ENCODE peak calls at places on chromosomes 5 and 9, in eight cellular contexts. R, W, M, K, U, L, S and J are unnamed samples.

GRCh38 chr5:181133610-181134231 is 2.8 kb upstream of the OR2V1 start:
- DNase-seq in R (peak), W (peak), M (peak), K (no peak), U (peak), L (no peak), S (no peak), J (peak)

GRCh38 chr9:34334337-34334824 is 5.0 kb downstream of the NUDT2 start:
- DNase-seq in R (no peak), W (no peak), M (no peak), K (no peak), U (no peak), L (no peak), S (peak), J (no peak)

GRCh38 chr9:122900791-122901190 is 4.4 kb downstream of the RC3H2 start:
- DNase-seq in R (no peak), W (peak), M (no peak), K (peak), U (no peak), L (no peak), S (no peak), J (peak)

GRCh38 chr9:14441976-14442651 is 128.2 kb upstream of the NFIB start:
- DNase-seq in R (no peak), W (peak), M (no peak), K (no peak), U (no peak), L (no peak), S (peak), J (no peak)

GRCh38 chr5:147821791-147822190 is 9.7 kb downstream of the SPINK1 start:
- DNase-seq in R (no peak), W (no peak), M (no peak), K (no peak), U (no peak), L (no peak), S (no peak), J (no peak)

GRCh38 chr5:40317023-40317422 is 362.7 kb upstream of the PTGER4 start:
- DNase-seq in R (no peak), W (no peak), M (no peak), K (no peak), U (no peak), L (no peak), S (no peak), J (peak)

GRCh38 chr9:93307468-93308157 is 123.7 kb downstream of the WNK2 start:
- DNase-seq in R (no peak), W (no peak), M (no peak), K (no peak), U (peak), L (no peak), S (no peak), J (no peak)

GRCh38 chr5:54088081-54088480 is 222.3 kb downstream of the ARL15 start:
- DNase-seq in R (no peak), W (no peak), M (no peak), K (no peak), U (no peak), L (no peak), S (no peak), J (no peak)

GRCh38 chr5:131609774-131610173 is 25.3 kb downstream of the RAPGEF6 start:
- DNase-seq in R (no peak), W (no peak), M (no peak), K (no peak), U (no peak), L (no peak), S (no peak), J (no peak)

GRCh38 chr5:170907758-170908157 is 45.9 kb downstream of the RANBP17 start:
- DNase-seq in R (peak), W (peak), M (peak), K (no peak), U (no peak), L (no peak), S (no peak), J (peak)

GRCh38 chr9:20693068-20693467 is 9.0 kb downstream of the FOCAD start:
- DNase-seq in R (no peak), W (peak), M (no peak), K (no peak), U (no peak), L (no peak), S (no peak), J (no peak)

GRCh38 chr9:129496187-129497063 is 124.5 kb downstream of the C9orf50 start:
- DNase-seq in R (peak), W (peak), M (peak), K (peak), U (peak), L (peak), S (peak), J (peak)

GRCh38 chr5:128101676-128102075 is 18.1 kb downstream of the SLC12A2 start:
- DNase-seq in R (no peak), W (no peak), M (no peak), K (no peak), U (no peak), L (no peak), S (no peak), J (peak)

GRCh38 chr9:33329117-33329563 is 38.8 kb downstream of the NFX1 start:
- DNase-seq in R (peak), W (peak), M (peak), K (no peak), U (no peak), L (no peak), S (no peak), J (peak)

GRCh38 chr5:15752886-15753285 is 252.9 kb downstream of the FBXL7 start:
- DNase-seq in R (no peak), W (no peak), M (no peak), K (no peak), U (no peak), L (no peak), S (no peak), J (peak)

DNA sequence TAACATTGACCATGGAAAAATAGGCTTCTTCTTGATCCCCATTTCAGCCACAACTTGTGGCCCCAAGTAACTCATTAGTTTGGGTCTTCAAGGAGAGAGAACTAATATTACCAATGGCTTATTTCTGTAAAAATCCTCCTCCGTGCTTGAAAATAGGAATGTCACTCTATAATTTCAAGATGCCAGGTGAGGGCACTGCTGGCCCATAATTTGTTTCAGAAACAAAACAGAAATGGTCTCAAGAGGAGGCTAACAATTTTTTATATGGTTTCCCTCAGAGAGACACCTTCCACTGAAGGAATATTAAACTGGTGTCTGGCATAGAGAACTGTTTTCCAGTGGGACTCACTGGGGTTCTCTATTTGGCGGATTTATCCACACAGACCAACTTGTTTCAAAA is 437.0 kb upstream of the TRPC7 start:
- DNase-seq in R (peak), W (peak), M (no peak), K (no peak), U (no peak), L (no peak), S (peak), J (peak)
- TF ChIP-seq CTCF in R (peak), W (peak), M (peak), K (no peak), U (no peak), L (peak), S (peak), J (peak)

GRCh38 chr9:124419832-124420489 is 4.7 kb upstream of the PSMB7 start:
- DNase-seq in R (no peak), W (no peak), M (no peak), K (no peak), U (no peak), L (no peak), S (no peak), J (no peak)
- TF ChIP-seq CTCF in R (no peak), W (no peak), M (peak), K (peak), U (no peak), L (peak), S (peak), J (no peak)

DNA sequence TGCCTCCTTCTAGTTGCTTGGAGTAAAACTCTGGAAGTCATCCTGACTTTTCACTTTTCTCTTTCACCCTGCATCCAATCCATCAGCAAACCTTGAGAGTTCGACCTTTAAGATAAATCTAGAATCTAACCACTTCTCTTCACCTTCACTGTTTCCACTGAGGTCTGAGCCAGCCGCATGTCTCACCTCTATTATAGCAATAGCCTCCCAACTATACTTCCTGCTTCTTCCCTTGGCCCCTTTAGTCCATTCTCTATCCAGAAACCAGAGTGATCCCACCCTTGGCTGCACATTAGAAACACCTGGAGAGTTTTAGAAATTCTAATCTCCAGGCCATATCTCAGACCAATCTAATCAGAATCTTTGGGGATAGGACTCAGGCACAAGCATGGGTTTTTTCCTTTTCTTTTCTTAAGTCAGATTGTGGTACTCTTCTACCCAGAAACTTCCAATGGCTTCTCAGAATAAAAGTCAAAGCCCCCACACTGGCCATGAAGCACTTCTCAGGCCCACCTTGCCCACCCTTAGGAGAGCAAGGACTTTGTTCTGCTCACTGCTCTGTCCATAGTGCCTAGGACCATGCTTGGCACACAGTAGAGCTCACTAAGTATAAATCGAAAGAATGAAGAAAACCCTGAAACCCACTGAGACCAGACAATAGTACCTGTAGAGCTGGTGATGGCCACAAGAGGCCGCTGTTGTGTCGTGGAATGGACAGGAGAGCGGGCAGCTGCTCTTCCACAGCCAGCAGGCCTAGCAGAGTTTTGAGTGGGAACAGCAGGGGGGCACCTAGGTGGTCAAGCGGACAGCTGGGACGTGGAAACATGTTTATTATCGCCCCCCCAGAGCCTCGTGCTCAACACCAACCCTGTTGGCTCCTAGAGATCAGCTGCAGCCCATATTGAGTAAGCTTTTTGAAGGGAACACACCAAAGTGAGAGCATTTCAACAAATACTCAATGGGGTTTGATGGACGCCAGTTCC is 33.3 kb downstream of the MFAP3 start:
- DNase-seq in R (peak), W (peak), M (peak), K (peak), U (peak), L (peak), S (peak), J (peak)
- TF ChIP-seq CTCF in R (peak), W (peak), M (peak), K (peak), U (peak), L (peak), S (peak), J (peak)

DNA sequence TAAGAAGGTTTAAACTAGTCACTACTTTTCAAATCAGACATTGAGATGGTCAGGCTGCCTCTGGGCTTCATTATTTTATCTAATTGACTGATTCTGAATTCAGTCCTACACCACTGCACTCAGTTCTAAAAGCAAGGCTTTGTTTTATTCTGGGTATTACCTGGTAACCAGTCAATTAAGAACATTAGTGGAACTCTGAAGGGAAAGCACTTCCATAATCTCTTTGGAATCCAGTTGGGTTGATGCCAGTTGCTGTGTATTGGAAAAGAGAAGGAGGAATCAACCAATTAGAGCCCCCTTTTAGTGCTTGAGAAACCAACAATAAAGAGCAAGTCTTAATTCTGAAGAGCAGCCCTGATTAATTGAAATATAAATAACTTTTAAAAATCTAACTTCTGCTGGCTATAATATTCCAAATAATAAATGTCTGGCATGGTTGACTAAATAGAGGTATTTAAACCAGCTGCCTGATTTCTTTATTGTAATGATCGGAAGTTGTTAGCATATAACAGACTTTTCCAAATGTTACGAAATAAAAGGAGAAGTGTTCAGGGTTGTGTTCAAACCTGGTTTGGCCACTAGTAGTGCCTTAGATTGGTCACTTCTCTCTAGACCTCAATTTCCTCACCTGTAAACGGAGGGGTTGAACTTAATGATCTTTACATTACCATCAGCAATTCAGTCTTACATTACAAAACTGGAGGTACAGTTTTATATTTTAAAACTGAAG is 32.0 kb downstream of the CPEB4 start:
- DNase-seq in R (no peak), W (no peak), M (no peak), K (no peak), U (no peak), L (no peak), S (peak), J (no peak)
- TF ChIP-seq CTCF in R (no peak), W (no peak), M (no peak), K (no peak), U (no peak), L (no peak), S (no peak), J (no peak)

GRCh38 chr5:178223828-178224335 is 8.7 kb downstream of the PHYKPL start:
- DNase-seq in R (no peak), W (no peak), M (no peak), K (no peak), U (peak), L (no peak), S (peak), J (no peak)
- TF ChIP-seq CTCF in R (no peak), W (no peak), M (no peak), K (no peak), U (no peak), L (no peak), S (no peak), J (no peak)

DNA sequence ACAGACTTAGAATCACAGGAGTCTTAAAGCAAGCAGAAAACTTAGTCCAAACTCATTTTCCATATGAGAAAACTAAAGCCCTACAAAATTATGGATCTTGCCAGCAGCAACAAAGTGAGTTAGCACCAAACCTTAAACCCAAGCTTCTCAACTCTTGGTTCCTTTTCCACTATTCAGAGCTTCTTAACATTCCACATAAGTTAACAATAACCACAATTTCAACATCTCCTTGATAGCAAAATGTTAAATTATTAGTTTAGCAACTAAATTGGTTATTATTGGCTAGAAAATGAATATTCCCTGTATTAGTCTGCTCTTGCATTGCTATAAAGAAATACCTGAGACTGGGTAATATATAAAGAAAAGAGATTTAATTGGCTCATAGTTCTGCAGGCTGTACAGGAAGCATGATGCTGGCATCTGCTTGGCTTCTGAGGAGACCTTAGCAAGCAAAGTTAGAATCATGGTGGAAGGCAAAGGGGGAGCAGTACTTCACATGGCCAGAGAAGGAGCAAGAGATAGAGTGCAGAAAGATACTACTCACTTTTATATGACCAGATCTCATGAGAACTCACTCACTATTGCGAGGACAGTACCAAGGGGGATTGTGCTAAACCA is 26.2 kb upstream of the ARSB start:
- DNase-seq in R (peak), W (no peak), M (no peak), K (no peak), U (no peak), L (no peak), S (no peak), J (peak)
- TF ChIP-seq CTCF in R (no peak), W (no peak), M (no peak), K (peak), U (no peak), L (peak), S (no peak), J (peak)